ENCODE peak calls at places on chromosomes 3 and 15, in seven cellular contexts. Q, Z, A, L, G, J and S are unnamed samples.

GRCh38 chr3:84209473-84209872 is 749.3 kb upstream of the CADM2 start:
- DNase-seq in Q (no peak), Z (no peak), A (no peak), L (no peak), G (no peak), J (no peak), S (no peak)

GRCh38 chr15:56244237-56244810 is 645 bp upstream of the RFX7 start:
- DNase-seq in Q (peak), Z (peak), A (peak), L (peak), G (peak), J (peak), S (peak)

GRCh38 chr3:152113992-152114651 is 154.6 kb upstream of the MBNL1 start:
- DNase-seq in Q (no peak), Z (no peak), A (no peak), L (no peak), G (no peak), J (no peak), S (no peak)

GRCh38 chr3:99794485-99794884 is 23.2 kb upstream of the CMSS1 start:
- DNase-seq in Q (no peak), Z (no peak), A (no peak), L (no peak), G (no peak), J (no peak), S (no peak)

GRCh38 chr3:181739628-181740027 is 27.9 kb downstream of the SOX2 start:
- DNase-seq in Q (no peak), Z (peak), A (no peak), L (no peak), G (no peak), J (no peak), S (peak)

GRCh38 chr15:83845230-83845629 is 191.3 kb downstream of the ADAMTSL3 start:
- DNase-seq in Q (no peak), Z (no peak), A (no peak), L (no peak), G (no peak), J (no peak), S (no peak)

GRCh38 chr3:30495172-30496124 is 111.0 kb upstream of the TGFBR2 start:
- DNase-seq in Q (peak), Z (no peak), A (no peak), L (no peak), G (no peak), J (no peak), S (peak)

GRCh38 chr3:194123735-194124134 is 12.2 kb upstream of the HES1 start:
- DNase-seq in Q (no peak), Z (no peak), A (no peak), L (no peak), G (no peak), J (no peak), S (no peak)

GRCh38 chr3:128076783-128077624 is 24.8 kb downstream of the SEC61A1 start:
- DNase-seq in Q (no peak), Z (peak), A (no peak), L (peak), G (no peak), J (peak), S (peak)

GRCh38 chr3:104519068-104519467 is 847.6 kb upstream of the ALCAM start:
- DNase-seq in Q (no peak), Z (no peak), A (no peak), L (no peak), G (no peak), J (no peak), S (peak)

GRCh38 chr15:38474155-38474757 is 20.3 kb downstream of the FAM98B start:
- DNase-seq in Q (peak), Z (peak), A (no peak), L (no peak), G (peak), J (peak), S (peak)

GRCh38 chr3:132352556-132353143 is 35.4 kb downstream of the ACP3 start:
- DNase-seq in Q (peak), Z (peak), A (peak), L (no peak), G (peak), J (peak), S (peak)

GRCh38 chr15:70140543-70141375 is 43.0 kb upstream of the TLE3 start:
- DNase-seq in Q (no peak), Z (no peak), A (no peak), L (peak), G (peak), J (peak), S (peak)

GRCh38 chr3:126397610-126398422 is 3.1 kb downstream of the CFAP100 start:
- DNase-seq in Q (no peak), Z (no peak), A (no peak), L (peak), G (no peak), J (no peak), S (no peak)

GRCh38 chr3:88773766-88774165 is 333.7 kb upstream of the EPHA3 start:
- DNase-seq in Q (no peak), Z (no peak), A (no peak), L (no peak), G (no peak), J (no peak), S (no peak)

GRCh38 chr3:39126532-39127071 is 19.1 kb downstream of the TTC21A start:
- DNase-seq in Q (peak), Z (no peak), A (peak), L (no peak), G (peak), J (no peak), S (peak)

GRCh38 chr3:156456771-156457224 is 98.1 kb downstream of the SSR3 start:
- DNase-seq in Q (no peak), Z (no peak), A (no peak), L (no peak), G (peak), J (no peak), S (no peak)

GRCh38 chr3:134369231-134369741 is 5.0 kb downstream of the AMOTL2 start:
- DNase-seq in Q (no peak), Z (no peak), A (no peak), L (peak), G (no peak), J (no peak), S (peak)

GRCh38 chr3:186281172-186281571 is 80.9 kb downstream of the DGKG start:
- DNase-seq in Q (no peak), Z (no peak), A (no peak), L (no peak), G (no peak), J (no peak), S (no peak)

GRCh38 chr3:100001514-100002270 is 112.6 kb downstream of the FILIP1L start:
- DNase-seq in Q (no peak), Z (peak), A (no peak), L (no peak), G (no peak), J (no peak), S (no peak)

GRCh38 chr3:21779909-21780308 is 28.9 kb upstream of the ZNF385D start:
- DNase-seq in Q (no peak), Z (no peak), A (no peak), L (no peak), G (no peak), J (no peak), S (no peak)

GRCh38 chr3:124033360-124034015 is 41.6 kb upstream of the ROPN1 start:
- DNase-seq in Q (peak), Z (peak), A (peak), L (peak), G (no peak), J (no peak), S (no peak)